ENCODE peak calls at places on chromosomes 5 and 9, in five cellular contexts. B, M, U, J and I are unnamed samples.

GRCh38 chr5:44048268-44048984 is 340.8 kb downstream of the FGF10 start:
- DNase-seq in B (no peak), M (no peak), U (no peak), J (peak; percentile 60), I (no peak)

GRCh38 chr9:76316069-76316468 is 78.2 kb downstream of the RFK start:
- DNase-seq in B (peak; percentile 76), M (no peak), U (no peak), J (no peak), I (no peak)

GRCh38 chr5:108381034-108381954 is 604 bp downstream of the FBXL17 start:
- DNase-seq in B (peak; percentile 78), M (peak; percentile 66), U (peak; percentile 84), J (peak; percentile 66), I (peak; percentile 73)

GRCh38 chr5:151106073-151106472 is 25.2 kb upstream of the TNIP1 start:
- DNase-seq in B (no peak), M (no peak), U (no peak), J (no peak), I (no peak)

GRCh38 chr5:179801304-179802206 is 5.1 kb downstream of the MGAT4B start:
- DNase-seq in B (peak; percentile 18), M (peak; percentile 63), U (peak; percentile 87), J (peak; percentile 44), I (peak; percentile 71)

GRCh38 chr9:129164246-129164930 is 13.7 kb downstream of the IER5L start:
- DNase-seq in B (no peak), M (no peak), U (peak; percentile 81), J (peak; percentile 67), I (peak; percentile 57)

GRCh38 chr5:12023614-12024241 is 119.5 kb upstream of the CTNND2 start:
- DNase-seq in B (peak; percentile 18), M (peak; percentile 34), U (no peak), J (peak; percentile 36), I (peak; percentile 62)

GRCh38 chr5:169895876-169896275 is 84.4 kb downstream of the INSYN2B start:
- DNase-seq in B (no peak), M (no peak), U (no peak), J (peak; percentile 65), I (peak; percentile 51)

GRCh38 chr5:91176288-91177016 is 206.7 kb downstream of the ARRDC3 start:
- DNase-seq in B (no peak), M (no peak), U (no peak), J (no peak), I (peak; percentile 73)

GRCh38 chr9:90000925-90001324 is 396.1 kb downstream of the GADD45G start:
- DNase-seq in B (no peak), M (no peak), U (no peak), J (no peak), I (no peak)

GRCh38 chr5:68554566-68555279 is 339.2 kb downstream of the PIK3R1 start:
- DNase-seq in B (no peak), M (no peak), U (peak; percentile 92), J (peak; percentile 89), I (peak; percentile 44)

GRCh38 chr9:122040573-122041242 is 52.4 kb downstream of the TTLL11 start:
- DNase-seq in B (no peak), M (no peak), U (no peak), J (no peak), I (no peak)

GRCh38 chr5:95261369-95262175 is 23.3 kb downstream of the MCTP1 start:
- DNase-seq in B (peak; percentile 9), M (peak; percentile 72), U (no peak), J (peak; percentile 50), I (peak; percentile 77)

GRCh38 chr9:81737871-81738507 is 48.6 kb upstream of the TLE1 start:
- DNase-seq in B (peak; percentile 78), M (no peak), U (peak; percentile 74), J (peak; percentile 73), I (peak; percentile 79)

GRCh38 chr9:124286292-124286931 is 28.7 kb downstream of the NEK6 start:
- DNase-seq in B (no peak), M (peak; percentile 85), U (no peak), J (peak; percentile 80), I (peak; percentile 92)

GRCh38 chr9:136238342-136238732 is 7.3 kb downstream of the QSOX2 start:
- DNase-seq in B (no peak), M (no peak), U (no peak), J (no peak), I (no peak)

GRCh38 chr5:138469540-138470321 is 4.5 kb downstream of the EGR1 start:
- DNase-seq in B (peak; percentile 53), M (peak; percentile 22), U (no peak), J (peak; percentile 84), I (peak; percentile 77)

GRCh38 chr5:157390924-157391297 is 69.1 kb upstream of the NIPAL4 start:
- DNase-seq in B (no peak), M (no peak), U (no peak), J (no peak), I (no peak)

GRCh38 chr5:167771565-167771964 is 519.9 kb upstream of the WWC1 start:
- DNase-seq in B (no peak), M (no peak), U (no peak), J (no peak), I (no peak)

GRCh38 chr5:127673401-127673800 is 24.5 kb downstream of the CTXN3 start:
- DNase-seq in B (peak; percentile 42), M (no peak), U (no peak), J (no peak), I (peak; percentile 36)

GRCh38 chr5:146533260-146533857 is 17.4 kb upstream of the GPR151 start:
- DNase-seq in B (peak; percentile 55), M (peak; percentile 61), U (peak; percentile 75), J (peak; percentile 45), I (peak; percentile 74)

GRCh38 chr9:116409124-116409523 is 255.5 kb downstream of the PAPPA start:
- DNase-seq in B (no peak), M (no peak), U (no peak), J (no peak), I (no peak)

GRCh38 chr9:92108122-92108521 is 7.1 kb downstream of the SPTLC1 start:
- DNase-seq in B (no peak), M (no peak), U (no peak), J (no peak), I (no peak)

GRCh38 chr5:57155033-57155432 is 18.8 kb upstream of the GPBP1 start:
- DNase-seq in B (no peak), M (no peak), U (no peak), J (no peak), I (no peak)

GRCh38 chr5:132363431-132364112 is 5.9 kb upstream of the SLC22A5 start:
- DNase-seq in B (peak; percentile 95), M (peak; percentile 50), U (peak; percentile 77), J (peak; percentile 81), I (peak; percentile 94)

GRCh38 chr9:35731415-35732184 is 395 bp downstream of the TLN1 start:
- DNase-seq in B (no peak), M (no peak), U (no peak), J (no peak), I (peak; percentile 10)

GRCh38 chr9:35734096-35734495 is 1.6 kb downstream of the CREB3 start:
- DNase-seq in B (peak; percentile 21), M (no peak), U (no peak), J (no peak), I (no peak)

GRCh38 chr9:35730486-35730854 is 1.5 kb downstream of the TLN1 start:
- DNase-seq in B (no peak), M (no peak), U (no peak), J (no peak), I (no peak)

GRCh38 chr9:35732185-35733108 is at the start of the genes CREB3 and TLN1:
- DNase-seq in B (peak; percentile 99), M (peak; percentile 99), U (peak; percentile 100), J (peak; percentile 99), I (peak; percentile 99)

DNA sequence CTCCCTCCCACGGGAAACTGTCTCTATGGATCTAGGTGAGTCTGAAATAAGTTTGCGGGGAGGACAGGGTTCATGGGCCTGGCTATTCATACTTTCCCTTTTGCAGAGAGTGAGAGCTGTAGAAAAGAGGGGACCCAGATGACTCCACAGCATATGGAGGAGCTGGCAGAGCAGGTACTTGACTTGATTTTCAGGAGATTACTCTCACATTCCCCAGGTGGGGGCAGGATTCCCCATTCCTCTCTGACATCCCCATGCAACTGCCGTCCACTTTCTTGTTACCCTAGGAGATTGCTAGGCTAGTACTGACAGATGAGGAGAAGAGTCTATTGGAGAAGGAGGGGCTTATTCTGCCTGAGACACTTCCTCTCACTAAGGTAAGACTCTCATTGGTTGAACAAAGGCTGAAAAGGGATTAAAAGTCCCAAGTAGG is 659 bp downstream of the CREB3 start:
- DNase-seq in B (peak; percentile 82), M (peak; percentile 70), U (no peak), J (peak; percentile 58), I (peak; percentile 85)
- TF ChIP-seq CTCF in B (peak; percentile 7), M (no peak), U (no peak), J (no peak), I (no peak)

GRCh38 chr5:80220268-80220897 is 35.5 kb downstream of the SERINC5 start:
- DNase-seq in B (no peak), M (peak; percentile 30), U (no peak), J (no peak), I (no peak)
- H3K4me3 ChIP-seq in B (no peak overlapping the region), M (no peak overlapping the region), U (no peak overlapping the region), J (no peak overlapping the region), I (no peak overlapping the region)

GRCh38 chr9:131395027-131395744 is 1.3 kb downstream of the PRRC2B start:
- DNase-seq in B (peak; percentile 76), M (peak; percentile 35), U (no peak), J (no peak), I (peak; percentile 31)

GRCh38 chr9:131395745-131396479 is 2.0 kb downstream of the PRRC2B start:
- DNase-seq in B (peak; percentile 78), M (peak; percentile 35), U (no peak), J (no peak), I (peak; percentile 17)

GRCh38 chr9:131391504-131391903 is 2.4 kb upstream of the PRRC2B start:
- DNase-seq in B (no peak), M (no peak), U (no peak), J (no peak), I (no peak)

GRCh38 chr9:131394464-131395026 is 659 bp downstream of the PRRC2B start:
- DNase-seq in B (no peak), M (peak; percentile 53), U (peak; percentile 78), J (peak; percentile 59), I (peak; percentile 48)

DNA sequence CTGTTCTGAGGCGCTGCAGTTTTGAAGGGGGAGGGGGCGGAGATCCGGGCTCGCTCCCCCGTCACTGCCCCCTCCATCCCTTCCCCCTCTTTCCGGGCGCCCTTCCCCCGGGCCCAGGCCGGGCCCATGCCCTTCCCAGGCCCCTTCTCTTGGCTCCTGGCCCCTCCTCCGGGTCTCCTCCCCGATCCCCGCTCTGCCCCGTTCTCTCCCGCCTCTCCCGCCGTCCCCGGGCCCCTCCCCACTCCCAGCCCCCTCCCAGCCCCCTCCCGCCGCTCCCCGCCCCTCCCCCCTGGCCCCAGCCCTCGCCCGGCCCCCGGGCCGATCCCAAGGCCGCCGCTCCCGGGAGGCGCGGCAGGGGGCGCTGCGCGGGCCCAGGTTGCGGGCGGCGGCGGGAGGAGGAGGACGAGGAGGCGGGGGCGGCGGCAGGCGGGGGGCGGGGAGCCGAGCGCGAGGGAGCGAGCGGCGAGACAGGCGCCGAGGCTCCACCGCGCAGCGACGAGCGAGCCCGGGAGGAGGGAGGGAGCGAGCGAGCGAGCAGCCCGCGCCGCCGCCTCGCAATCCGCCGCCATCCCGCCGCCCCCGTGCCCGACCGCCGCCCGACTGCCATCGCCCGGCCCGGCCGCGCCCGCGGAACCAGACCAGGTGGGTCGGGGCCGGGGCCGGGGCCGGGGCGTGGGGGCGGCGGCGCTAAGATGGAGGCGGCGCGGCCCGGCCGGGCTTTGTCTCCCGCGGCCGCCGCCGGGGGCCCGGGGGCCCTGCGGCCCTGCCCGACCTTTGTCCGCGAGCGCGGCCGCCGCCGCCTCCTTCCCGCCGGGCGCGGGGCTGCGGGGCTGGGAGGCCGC is at the start of gene PRRC2B:
- DNase-seq in B (peak; percentile 71), M (peak; percentile 71), U (peak; percentile 92), J (peak; percentile 77), I (peak; percentile 79)
- TF ChIP-seq CTCF in B (peak; percentile 12), M (no peak), U (peak; percentile 39), J (no peak), I (no peak)

GRCh38 chr9:34458967-34459355 is 356 bp downstream of the DNAI1 start:
- DNase-seq in B (no peak), M (no peak), U (no peak), J (no peak), I (no peak)
- H3K4me3 ChIP-seq in B (no peak overlapping the region), M (no peak overlapping the region), U (peak overlapping the region; percentile 66), J (peak overlapping the region; percentile 62), I (peak overlapping the region; percentile 38)